ENCODE peak calls at places on chromosomes 5 and 9, in four cellular contexts. One of them, this sample, is unnamed.

GRCh38 chr9:81619353-81620008 is 69.9 kb downstream of the TLE1 start:
- DNase-seq in OCI-LY7: no peak
- DNase-seq in HFF-Myc: peak; percentile 81
- DNase-seq in aorta: no peak
- DNase-seq in this sample: peak; percentile 89

GRCh38 chr9:134174073-134174449 is 9.7 kb upstream of the RNU6ATAC start:
- DNase-seq in OCI-LY7: peak; percentile 55
- DNase-seq in HFF-Myc: no peak
- DNase-seq in aorta: peak; percentile 73
- DNase-seq in this sample: no peak

GRCh38 chr5:173753307-173754168 is 134.6 kb upstream of the CPEB4 start:
- DNase-seq in OCI-LY7: no peak
- DNase-seq in HFF-Myc: no peak
- DNase-seq in aorta: no peak
- DNase-seq in this sample: no peak

GRCh38 chr5:67960939-67961338 is 254.6 kb upstream of the PIK3R1 start:
- DNase-seq in OCI-LY7: no peak
- DNase-seq in HFF-Myc: no peak
- DNase-seq in aorta: no peak
- DNase-seq in this sample: no peak

GRCh38 chr5:140658870-140659269 is 5.8 kb upstream of the WDR55 start:
- DNase-seq in OCI-LY7: no peak
- DNase-seq in HFF-Myc: no peak
- DNase-seq in aorta: no peak
- DNase-seq in this sample: no peak

GRCh38 chr5:84791730-84792129 is 407.1 kb upstream of the EDIL3 start:
- DNase-seq in OCI-LY7: no peak
- DNase-seq in HFF-Myc: no peak
- DNase-seq in aorta: no peak
- DNase-seq in this sample: no peak

GRCh38 chr9:126609191-126609590 is 4.5 kb upstream of the LMX1B start:
- DNase-seq in OCI-LY7: no peak
- DNase-seq in HFF-Myc: no peak
- DNase-seq in aorta: no peak
- DNase-seq in this sample: no peak

GRCh38 chr5:95782166-95782565 is 40.4 kb downstream of the GLRX start:
- DNase-seq in OCI-LY7: no peak
- DNase-seq in HFF-Myc: no peak
- DNase-seq in aorta: no peak
- DNase-seq in this sample: no peak

DNA sequence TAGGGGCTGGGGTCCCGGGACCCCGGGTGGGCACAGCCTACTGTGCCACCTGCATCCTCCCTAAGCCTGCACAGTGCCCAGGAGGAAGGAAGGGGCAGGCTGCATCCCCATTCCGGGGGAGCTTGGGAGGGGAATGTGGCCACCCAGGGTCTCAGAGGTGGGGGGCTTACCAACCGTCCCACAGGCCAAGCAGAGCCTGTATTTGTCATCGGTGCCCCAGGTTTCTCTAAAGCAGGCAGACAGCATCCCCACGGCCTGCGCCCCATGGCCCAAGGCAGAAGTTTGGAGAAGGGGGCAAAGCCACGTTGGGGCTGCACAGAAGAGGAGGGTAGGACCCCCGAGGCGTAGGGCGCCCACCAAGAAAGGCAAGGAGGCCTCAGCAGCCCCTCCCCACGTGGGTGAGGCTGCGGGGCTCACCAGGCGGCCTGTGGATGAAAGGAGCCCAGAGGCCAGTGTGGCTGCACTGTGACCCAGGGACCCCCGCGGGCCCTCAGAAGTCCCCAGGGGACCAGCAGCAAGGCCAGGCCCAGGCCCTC is 494 bp upstream of the GPSM1 start:
- DNase-seq in OCI-LY7: no peak
- DNase-seq in HFF-Myc: no peak
- DNase-seq in aorta: no peak
- DNase-seq in this sample: no peak
- H3K4me3 ChIP-seq in OCI-LY7: no peak overlapping the region
- H3K4me3 ChIP-seq in HFF-Myc: peak overlapping the region; percentile 94
- H3K4me3 ChIP-seq in aorta: peak overlapping the region; percentile 36
- H3K4me3 ChIP-seq in this sample: peak overlapping the region; percentile 67

GRCh38 chr9:92384373-92384772 is 20.0 kb downstream of the OGN start:
- DNase-seq in OCI-LY7: no peak
- DNase-seq in HFF-Myc: no peak
- DNase-seq in aorta: no peak
- DNase-seq in this sample: no peak

GRCh38 chr9:92385001-92385400 is 19.4 kb downstream of the OGN start:
- DNase-seq in OCI-LY7: no peak
- DNase-seq in HFF-Myc: no peak
- DNase-seq in aorta: no peak
- DNase-seq in this sample: no peak

GRCh38 chr9:92385474-92385873 is 18.9 kb downstream of the OGN start:
- DNase-seq in OCI-LY7: no peak
- DNase-seq in HFF-Myc: no peak
- DNase-seq in aorta: no peak
- DNase-seq in this sample: no peak

GRCh38 chr9:92381780-92382179 is 22.6 kb downstream of the OGN start:
- DNase-seq in OCI-LY7: no peak
- DNase-seq in HFF-Myc: no peak
- DNase-seq in aorta: no peak
- DNase-seq in this sample: no peak

DNA sequence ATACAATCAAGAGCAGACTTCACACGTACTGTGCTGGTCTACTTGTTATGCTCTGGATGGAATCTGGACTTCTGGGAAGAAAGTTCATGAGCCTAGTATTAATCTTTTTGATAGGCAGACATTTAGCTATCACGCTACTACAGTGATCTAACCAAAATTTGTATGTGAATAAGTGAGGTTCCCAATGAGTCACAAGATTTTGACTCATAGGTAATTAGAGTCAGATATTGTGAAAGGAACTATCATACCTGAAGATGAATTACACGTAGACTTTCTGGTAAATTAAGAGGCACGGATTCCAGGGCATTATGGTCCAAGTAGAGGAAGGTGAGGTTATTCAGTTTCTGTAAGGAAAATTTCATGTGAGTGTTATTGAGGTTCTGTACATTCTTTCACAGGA is 18.4 kb downstream of the OGN start:
- DNase-seq in OCI-LY7: no peak
- DNase-seq in HFF-Myc: no peak
- DNase-seq in aorta: no peak
- DNase-seq in this sample: no peak
- H3K4me3 ChIP-seq in OCI-LY7: no peak overlapping the region
- H3K4me3 ChIP-seq in HFF-Myc: no peak overlapping the region
- H3K4me3 ChIP-seq in aorta: no peak overlapping the region
- H3K4me3 ChIP-seq in this sample: no peak overlapping the region

GRCh38 chr9:37602817-37603216 is 10.4 kb upstream of the TOMM5 start:
- DNase-seq in OCI-LY7: no peak
- DNase-seq in HFF-Myc: no peak
- DNase-seq in aorta: no peak
- DNase-seq in this sample: no peak
- H3K4me3 ChIP-seq in OCI-LY7: no peak overlapping the region
- H3K4me3 ChIP-seq in HFF-Myc: no peak overlapping the region
- H3K4me3 ChIP-seq in aorta: no peak overlapping the region
- H3K4me3 ChIP-seq in this sample: no peak overlapping the region

DNA sequence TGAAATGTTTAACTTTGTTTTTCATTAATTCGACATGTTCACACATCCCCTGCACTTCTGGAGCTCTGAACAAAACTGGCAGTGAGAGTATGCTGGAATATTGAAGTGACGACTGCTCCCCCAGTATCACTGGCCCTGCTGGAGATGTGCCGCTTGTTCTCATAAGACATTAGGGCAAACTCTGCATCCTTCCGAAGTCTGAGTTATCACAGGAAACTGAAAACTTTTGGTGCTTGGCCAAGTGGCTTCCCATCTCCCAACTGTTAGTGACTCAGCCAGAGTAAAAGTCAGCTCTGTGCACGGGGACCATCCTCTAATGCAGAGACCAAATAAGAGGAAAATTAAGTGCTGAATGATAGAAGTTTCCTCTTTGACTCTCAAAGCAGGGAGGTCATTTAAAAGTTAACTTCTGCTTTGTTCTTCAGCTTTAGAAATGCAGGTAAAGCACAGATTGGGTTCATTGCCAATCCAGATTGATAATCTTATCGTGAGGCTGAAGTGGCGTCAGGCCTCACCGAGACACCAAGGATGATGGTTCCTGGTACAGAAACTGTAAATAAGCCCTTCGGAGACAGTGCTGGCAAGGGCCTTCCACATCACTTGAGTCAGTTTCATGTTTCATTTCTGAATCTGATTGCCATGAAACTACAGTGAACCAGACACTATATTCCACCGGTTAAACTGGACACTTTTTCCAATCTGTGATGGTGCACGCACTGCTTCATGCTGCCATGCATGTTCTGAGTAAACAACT is 336.4 kb downstream of the GLIS3 start:
- DNase-seq in OCI-LY7: no peak
- DNase-seq in HFF-Myc: peak; percentile 69
- DNase-seq in aorta: peak; percentile 52
- DNase-seq in this sample: peak; percentile 69
- H3K4me3 ChIP-seq in OCI-LY7: no peak overlapping the region
- H3K4me3 ChIP-seq in HFF-Myc: no peak overlapping the region
- H3K4me3 ChIP-seq in aorta: no peak overlapping the region
- H3K4me3 ChIP-seq in this sample: no peak overlapping the region

GRCh38 chr5:43000914-43001313 is 39.2 kb downstream of the ANXA2R start:
- DNase-seq in OCI-LY7: no peak
- DNase-seq in HFF-Myc: no peak
- DNase-seq in aorta: no peak
- DNase-seq in this sample: no peak
- H3K4me3 ChIP-seq in OCI-LY7: no peak overlapping the region
- H3K4me3 ChIP-seq in HFF-Myc: no peak overlapping the region
- H3K4me3 ChIP-seq in aorta: no peak overlapping the region
- H3K4me3 ChIP-seq in this sample: no peak overlapping the region

DNA sequence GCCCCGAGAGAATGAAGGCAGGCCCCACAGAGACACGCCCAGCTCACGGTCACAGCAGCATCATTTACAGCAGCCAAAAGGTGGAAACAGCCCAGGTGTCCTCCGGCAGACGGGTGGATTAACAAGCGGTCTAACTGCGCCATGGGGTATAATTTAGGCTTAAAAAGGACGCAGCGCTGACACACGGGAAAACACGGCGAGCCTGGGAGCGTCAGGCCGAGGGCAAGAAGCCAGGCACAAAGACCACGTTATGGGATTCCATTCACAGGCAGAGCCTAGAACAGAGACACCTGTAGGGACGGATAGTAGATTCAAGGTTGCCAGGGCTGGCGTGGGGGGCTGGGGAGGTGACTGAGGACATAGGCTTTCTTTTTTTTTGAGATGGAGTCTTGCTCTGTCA is 36.9 kb upstream of the TMEM250 start:
- DNase-seq in OCI-LY7: no peak
- DNase-seq in HFF-Myc: no peak
- DNase-seq in aorta: no peak
- DNase-seq in this sample: no peak
- H3K4me3 ChIP-seq in OCI-LY7: no peak overlapping the region
- H3K4me3 ChIP-seq in HFF-Myc: no peak overlapping the region
- H3K4me3 ChIP-seq in aorta: no peak overlapping the region
- H3K4me3 ChIP-seq in this sample: no peak overlapping the region

DNA sequence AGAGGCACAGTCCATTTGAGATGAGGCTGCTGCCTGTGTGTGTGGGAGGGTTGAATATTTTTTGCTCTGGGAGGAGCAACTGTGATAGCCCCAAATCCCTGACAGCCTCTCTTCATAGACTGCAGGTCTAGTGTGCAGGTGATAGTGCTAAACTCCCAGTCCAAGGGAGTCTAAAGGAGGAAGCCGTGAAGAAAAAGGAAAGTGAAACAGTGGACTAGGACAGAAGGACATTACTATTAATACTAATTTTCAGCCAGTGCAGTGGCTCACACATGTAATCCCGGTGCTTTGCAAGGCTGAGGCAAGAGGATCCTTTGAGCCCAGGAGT is 295.0 kb downstream of the PDE4D start:
- DNase-seq in OCI-LY7: peak; percentile 6
- DNase-seq in HFF-Myc: no peak
- DNase-seq in aorta: no peak
- DNase-seq in this sample: no peak
- H3K4me3 ChIP-seq in OCI-LY7: peak overlapping the region; percentile 23
- H3K4me3 ChIP-seq in HFF-Myc: no peak overlapping the region
- H3K4me3 ChIP-seq in aorta: peak overlapping the region; percentile 10
- H3K4me3 ChIP-seq in this sample: no peak overlapping the region

DNA sequence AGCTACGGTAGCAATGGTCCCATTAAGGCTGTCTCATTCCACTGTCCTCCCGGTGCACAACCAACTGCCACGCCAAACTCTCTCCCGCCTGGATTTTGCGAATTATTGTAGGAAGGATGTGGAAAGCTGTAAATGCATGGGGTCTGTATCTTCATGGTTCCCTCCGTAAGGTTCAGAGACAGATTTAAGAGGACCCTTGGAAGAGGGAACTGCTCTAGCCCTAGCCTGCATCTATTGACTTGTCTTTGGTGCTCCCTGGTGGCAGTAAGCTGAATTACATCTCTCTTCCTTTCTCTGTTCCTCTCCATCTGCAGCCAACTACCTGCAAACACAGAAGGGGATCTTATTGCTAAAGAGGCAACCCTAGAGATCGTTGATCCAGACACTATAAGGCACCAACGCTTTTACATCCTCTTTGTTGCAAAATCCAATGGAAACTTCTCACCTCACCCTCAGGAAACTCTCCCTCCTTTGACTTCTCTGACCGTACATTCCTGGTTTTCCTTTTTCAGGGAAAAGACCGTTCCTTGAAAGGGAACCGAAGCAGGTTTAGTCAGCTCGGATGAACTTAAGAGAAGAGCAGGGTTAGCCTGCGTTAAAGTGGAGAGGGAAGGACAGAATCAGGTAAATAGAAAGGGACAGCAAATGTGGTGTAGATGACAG is 11.9 kb downstream of the CAPSL start:
- DNase-seq in OCI-LY7: peak; percentile 80
- DNase-seq in HFF-Myc: peak; percentile 37
- DNase-seq in aorta: no peak
- DNase-seq in this sample: no peak
- H3K4me3 ChIP-seq in OCI-LY7: no peak overlapping the region
- H3K4me3 ChIP-seq in HFF-Myc: no peak overlapping the region
- H3K4me3 ChIP-seq in aorta: no peak overlapping the region
- H3K4me3 ChIP-seq in this sample: no peak overlapping the region

DNA sequence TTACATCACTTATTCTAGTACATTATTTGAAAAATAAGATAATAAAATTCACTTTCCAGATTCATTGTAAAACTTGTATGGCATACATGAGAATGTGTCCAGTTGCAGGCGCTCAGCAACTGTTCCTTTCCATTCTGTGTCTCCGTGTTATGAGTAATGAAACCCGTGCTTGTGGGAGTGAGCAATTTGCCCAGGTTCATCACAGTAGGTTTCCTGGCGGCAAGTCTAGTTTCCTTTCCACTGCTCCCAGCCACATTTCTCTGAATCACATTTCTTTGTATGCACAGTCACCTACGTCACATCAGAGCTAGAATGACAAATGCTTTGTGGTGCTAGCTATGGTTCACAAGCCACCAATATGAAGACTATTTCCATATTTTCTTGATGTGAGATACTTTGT is 39.9 kb downstream of the MOCS2 start:
- DNase-seq in OCI-LY7: no peak
- DNase-seq in HFF-Myc: no peak
- DNase-seq in aorta: no peak
- DNase-seq in this sample: peak; percentile 95
- H3K4me3 ChIP-seq in OCI-LY7: no peak overlapping the region
- H3K4me3 ChIP-seq in HFF-Myc: no peak overlapping the region
- H3K4me3 ChIP-seq in aorta: no peak overlapping the region
- H3K4me3 ChIP-seq in this sample: no peak overlapping the region

This sample was measured in astrocyte of the cerebellum.